ENCODE peak calls at places on chromosomes 7 and 10, in ten cellular contexts. C is BE2C, F is RWPE1, E is GM10248, U is fibroblast of the aortic adventitia, D is neural crest cell, Y is endothelial cell, S is GM06990, P is retinal pigment epithelial cell, J is kidney epithelial cell. B is an unnamed sample.

GRCh38 chr10:101080933-101081546 is 19.3 kb downstream of the KAZALD1 start:
- DNase-seq in C (no peak), F (peak), E (peak), U (peak), D (no peak), Y (peak), S (no peak), P (no peak), J (no peak), B (no peak)

GRCh38 chr7:20665096-20665495 is 49.6 kb downstream of the ABCB5 start:
- DNase-seq in C (no peak), F (no peak), E (no peak), U (no peak), D (no peak), Y (no peak), S (no peak), P (no peak), J (no peak), B (no peak)

GRCh38 chr10:111967547-111967946 is 216.0 kb downstream of the GPAM start:
- DNase-seq in C (no peak), F (no peak), E (no peak), U (no peak), D (no peak), Y (no peak), S (no peak), P (no peak), J (no peak), B (no peak)

GRCh38 chr10:24214762-24215161 is 5.8 kb downstream of the KIAA1217 start:
- DNase-seq in C (no peak), F (no peak), E (no peak), U (no peak), D (no peak), Y (no peak), S (no peak), P (no peak), J (no peak), B (no peak)

GRCh38 chr10:87776328-87776727 is 41.7 kb downstream of the ATAD1 start:
- DNase-seq in C (no peak), F (no peak), E (no peak), U (no peak), D (no peak), Y (no peak), S (no peak), P (no peak), J (no peak), B (no peak)

GRCh38 chr7:142807855-142808460 is 37.2 kb downstream of the PRSS2 start:
- DNase-seq in C (no peak), F (no peak), E (no peak), U (peak), D (no peak), Y (no peak), S (peak), P (no peak), J (no peak), B (no peak)

GRCh38 chr10:49613160-49613881 is 516 bp upstream of the CHAT start:
- DNase-seq in C (no peak), F (no peak), E (no peak), U (no peak), D (no peak), Y (no peak), S (no peak), P (no peak), J (no peak), B (peak)

GRCh38 chr7:111872837-111873646 is 310.8 kb upstream of the IMMP2L start:
- DNase-seq in C (no peak), F (no peak), E (no peak), U (no peak), D (no peak), Y (peak), S (no peak), P (no peak), J (no peak), B (no peak)

GRCh38 chr10:114100848-114101741 is 57.4 kb downstream of the ADRB1 start:
- DNase-seq in C (peak), F (no peak), E (no peak), U (peak), D (no peak), Y (peak), S (peak), P (no peak), J (no peak), B (no peak)

GRCh38 chr10:119670717-119671116 is 19.5 kb downstream of the BAG3 start:
- DNase-seq in C (no peak), F (no peak), E (no peak), U (peak), D (no peak), Y (no peak), S (no peak), P (no peak), J (peak), B (no peak)

GRCh38 chr10:81288544-81288943 is 586.5 kb upstream of the NRG3 start:
- DNase-seq in C (no peak), F (no peak), E (no peak), U (no peak), D (no peak), Y (no peak), S (no peak), P (no peak), J (no peak), B (no peak)

GRCh38 chr10:16586358-16587138 is 64.9 kb upstream of the C1QL3 start:
- DNase-seq in C (no peak), F (no peak), E (peak), U (no peak), D (no peak), Y (no peak), S (peak), P (no peak), J (no peak), B (no peak)

GRCh38 chr7:3918576-3918975 is 617.5 kb downstream of the SDK1 start:
- DNase-seq in C (no peak), F (no peak), E (no peak), U (no peak), D (no peak), Y (no peak), S (no peak), P (no peak), J (no peak), B (no peak)

GRCh38 chr7:3924277-3924676 is 623.2 kb downstream of the SDK1 start:
- DNase-seq in C (no peak), F (no peak), E (no peak), U (no peak), D (no peak), Y (no peak), S (no peak), P (no peak), J (no peak), B (no peak)

GRCh38 chr7:3917466-3917865 is 616.4 kb downstream of the SDK1 start:
- DNase-seq in C (no peak), F (no peak), E (no peak), U (no peak), D (no peak), Y (no peak), S (no peak), P (no peak), J (no peak), B (no peak)

GRCh38 chr7:3923307-3923918 is 622.4 kb downstream of the SDK1 start:
- DNase-seq in C (no peak), F (no peak), E (no peak), U (no peak), D (no peak), Y (no peak), S (no peak), P (no peak), J (no peak), B (no peak)

DNA sequence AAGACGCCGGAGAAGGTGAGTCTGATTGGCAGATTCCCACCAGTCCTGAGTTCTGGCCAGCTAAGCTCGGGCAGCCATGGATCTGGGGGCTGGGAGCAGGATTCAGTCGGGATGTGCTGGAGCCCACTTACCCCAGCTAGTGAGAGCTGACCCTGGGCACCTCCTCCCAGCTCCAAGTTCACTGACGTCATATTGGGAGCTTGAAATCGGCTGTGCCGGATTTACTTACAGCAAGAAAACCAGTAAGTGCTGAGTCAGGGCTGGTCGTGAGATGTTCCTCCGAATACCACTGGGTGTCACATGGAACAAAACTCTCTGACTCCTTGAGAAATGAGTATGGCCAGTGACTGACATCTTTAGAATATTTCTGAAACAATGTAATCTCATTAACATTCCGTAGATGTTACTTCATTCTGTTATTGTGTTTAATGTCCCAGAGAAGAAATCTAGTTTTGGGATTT is 621.2 kb downstream of the SDK1 start:
- DNase-seq in C (no peak), F (peak), E (no peak), U (peak), D (peak), Y (peak), S (no peak), P (peak), J (peak), B (no peak)
- TF ChIP-seq CTCF in C (no peak), F (peak), E (no peak), U (no peak), D (peak), Y (no peak), S (no peak), P (peak), J (peak), B (peak)

DNA sequence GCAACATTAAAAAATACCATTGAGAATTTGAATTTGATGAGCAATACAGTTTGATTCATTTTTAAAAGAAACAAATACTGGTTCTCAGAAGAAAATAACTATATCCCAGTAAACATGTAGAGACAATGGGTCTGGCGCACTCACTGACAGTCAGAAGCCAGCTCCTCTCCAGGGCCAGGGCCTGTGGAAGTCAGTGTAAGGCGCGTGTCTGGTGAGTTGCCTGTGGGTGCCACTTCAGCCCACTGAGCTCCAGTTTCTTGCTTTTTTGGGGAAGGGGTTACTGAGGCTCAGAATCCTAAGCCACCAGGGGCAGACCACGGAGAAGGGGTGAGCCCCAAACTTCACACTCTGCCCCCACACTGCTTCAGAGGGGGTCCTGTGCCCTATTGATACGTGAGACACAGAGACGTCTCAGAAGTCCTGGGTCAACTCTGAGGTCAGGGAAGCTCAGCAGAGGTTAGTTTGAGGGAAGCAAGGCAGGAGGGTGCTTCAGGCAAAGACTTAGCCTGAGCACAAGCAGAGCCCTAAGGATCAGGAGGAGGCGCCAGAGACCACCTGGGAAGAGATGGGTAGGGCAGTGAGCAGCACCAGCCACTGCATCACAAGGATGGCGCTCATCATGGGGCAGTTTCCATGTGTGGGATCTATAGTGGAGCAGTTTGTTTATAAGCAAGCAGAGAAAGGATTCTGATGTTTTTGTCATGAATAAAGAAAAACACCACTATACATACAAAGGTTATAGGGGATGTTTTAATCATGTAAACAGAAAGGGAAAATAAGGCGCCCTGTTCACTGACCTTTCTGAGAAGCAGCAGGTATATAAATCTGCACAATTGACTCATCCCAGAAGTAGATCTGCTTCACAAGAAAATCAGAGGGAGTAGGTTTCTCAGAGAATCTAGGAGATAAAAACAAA is 95.7 kb downstream of the PKD1L1 start:
- DNase-seq in C (peak), F (no peak), E (peak), U (no peak), D (no peak), Y (peak), S (no peak), P (no peak), J (no peak), B (no peak)
- TF ChIP-seq CTCF in C (peak), F (no peak), E (peak), U (peak), D (peak), Y (no peak), S (peak), P (peak), J (peak), B (peak)

DNA sequence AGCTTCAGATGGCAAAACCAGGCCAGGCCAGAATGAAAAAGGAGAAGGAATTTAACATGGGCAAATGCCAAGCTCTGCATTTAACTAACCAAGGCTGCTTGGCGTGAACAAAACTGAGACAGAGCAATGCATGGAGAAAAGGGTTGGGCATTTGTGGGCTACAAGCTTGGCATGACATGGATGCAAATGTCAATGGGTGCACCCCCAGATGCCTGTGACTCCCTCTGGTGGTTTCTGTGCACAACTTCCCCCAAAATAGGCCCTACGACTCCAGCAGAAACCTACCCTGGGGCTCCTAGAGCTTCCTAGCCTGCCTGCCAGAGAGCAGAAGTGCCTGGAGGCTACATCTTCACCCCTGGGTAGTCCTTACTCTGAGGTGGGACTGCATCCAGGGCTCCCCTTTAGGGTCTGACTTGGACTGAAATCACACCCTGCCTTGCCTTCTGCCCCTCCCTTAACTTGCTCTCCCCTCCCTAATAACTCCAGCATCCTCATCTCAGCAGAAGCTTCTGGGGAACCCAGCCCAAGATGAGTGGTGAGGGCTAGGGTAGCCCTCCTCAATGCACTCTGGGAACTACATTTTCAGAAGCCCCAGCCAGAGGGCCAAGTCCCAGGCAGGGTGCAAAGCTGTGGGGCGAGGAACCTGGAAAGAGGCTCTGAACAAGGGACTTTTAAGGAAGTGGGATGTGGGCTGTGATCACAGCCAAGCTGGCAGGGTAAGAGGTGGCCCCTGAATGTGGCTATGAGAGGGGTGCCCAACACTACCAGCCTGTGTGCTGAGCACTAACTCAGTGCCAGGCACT is 11.3 kb downstream of the GPRIN2 start:
- DNase-seq in C (peak), F (peak), E (no peak), U (peak), D (no peak), Y (no peak), S (no peak), P (no peak), J (no peak), B (peak)
- TF ChIP-seq CTCF in C (peak), F (no peak), E (no peak), U (peak), D (peak), Y (peak), S (peak), P (peak), J (peak), B (peak)

DNA sequence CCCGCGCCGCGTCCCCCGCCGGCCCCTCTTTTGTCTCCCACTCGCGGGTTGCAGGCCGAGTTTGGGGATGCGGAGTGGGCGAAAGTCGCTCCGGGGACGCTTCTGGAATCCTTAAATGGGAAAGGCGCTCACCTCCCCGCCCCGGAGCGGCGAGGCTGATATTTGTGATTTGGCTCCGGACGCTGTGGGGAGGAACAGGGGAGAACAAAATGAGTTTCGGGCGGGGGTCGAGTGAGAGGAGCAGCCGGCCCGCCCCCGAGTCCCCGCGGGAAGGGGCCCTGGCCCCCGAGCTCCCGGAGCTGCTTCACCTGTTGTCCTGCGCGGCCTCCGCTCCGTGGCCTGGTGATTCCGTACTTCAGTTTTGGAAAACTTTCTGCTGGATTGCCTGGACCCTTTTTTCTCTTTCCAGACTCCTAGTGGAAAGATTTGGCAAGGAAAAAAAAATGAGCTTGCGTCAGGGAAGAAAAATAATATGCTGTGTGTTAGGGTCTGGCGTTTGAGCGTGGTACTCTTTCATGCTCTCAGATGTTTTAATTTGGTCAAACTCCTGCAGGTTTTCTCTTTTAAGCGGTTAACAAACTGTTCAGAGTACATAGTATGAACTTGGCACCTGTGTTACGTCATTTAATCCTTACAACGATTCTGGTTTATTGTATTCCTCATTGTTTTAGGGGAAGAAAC is 831 bp downstream of the BMPR1A start:
- DNase-seq in C (peak), F (peak), E (no peak), U (peak), D (peak), Y (peak), S (peak), P (no peak), J (no peak), B (no peak)
- TF ChIP-seq CTCF in C (peak), F (peak), E (no peak), U (peak), D (peak), Y (no peak), S (no peak), P (peak), J (peak), B (peak)

GRCh38 chr10:74056081-74056818 is 58.3 kb downstream of the VCL start:
- DNase-seq in C (no peak), F (peak), E (no peak), U (peak), D (no peak), Y (no peak), S (peak), P (no peak), J (no peak), B (no peak)

GRCh38 chr10:74063256-74063655 is 65.3 kb downstream of the VCL start:
- DNase-seq in C (no peak), F (no peak), E (no peak), U (peak), D (no peak), Y (no peak), S (no peak), P (no peak), J (no peak), B (no peak)

GRCh38 chr10:74058071-74058470 is 60.2 kb downstream of the VCL start:
- DNase-seq in C (no peak), F (no peak), E (no peak), U (no peak), D (no peak), Y (no peak), S (peak), P (no peak), J (no peak), B (no peak)

GRCh38 chr10:74055383-74056065 is 57.6 kb downstream of the VCL start:
- DNase-seq in C (no peak), F (no peak), E (no peak), U (no peak), D (no peak), Y (no peak), S (no peak), P (no peak), J (no peak), B (no peak)

DNA sequence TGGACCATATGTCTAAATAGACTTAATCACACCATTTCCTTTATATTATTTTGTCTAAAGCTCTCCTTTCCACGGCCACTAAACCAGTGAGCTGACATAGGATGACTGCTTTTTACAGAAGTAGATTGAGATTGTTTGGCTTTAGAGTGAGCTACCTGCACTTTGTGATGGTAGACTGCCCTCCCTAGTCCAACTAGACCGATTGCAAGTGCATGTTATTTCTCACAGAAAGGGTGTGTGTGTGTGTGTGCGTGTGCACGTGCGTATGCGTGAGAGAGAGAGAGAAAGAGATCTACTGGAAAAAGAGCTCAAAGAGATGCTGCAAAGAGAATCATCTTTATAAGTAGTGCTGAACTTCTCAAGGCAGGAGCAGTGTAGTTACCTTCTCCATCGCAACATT is 60.7 kb downstream of the VCL start:
- DNase-seq in C (no peak), F (no peak), E (peak), U (no peak), D (no peak), Y (no peak), S (no peak), P (no peak), J (no peak), B (no peak)
- TF ChIP-seq CTCF in C (peak), F (no peak), E (peak), U (no peak), D (no peak), Y (no peak), S (peak), P (no peak), J (no peak), B (peak)

GRCh38 chr10:48444266-48444665 is 137.8 kb downstream of the MAPK8 start:
- DNase-seq in C (peak), F (peak), E (peak), U (peak), D (no peak), Y (no peak), S (no peak), P (no peak), J (no peak), B (no peak)
- TF ChIP-seq CTCF in C (peak), F (no peak), E (no peak), U (no peak), D (peak), Y (no peak), S (peak), P (peak), J (peak), B (peak)

B was measured in chondrocyte.